ENCODE peak calls at places on chromosome 21, in four cellular contexts. D, M, V and J are unnamed samples.

GRCh38 chr21:46052703-46053651 is 44.9 kb upstream of the COL6A2 start:
- DNase-seq in D (no peak), V (no peak), M (no peak), J (peak; percentile 23)

GRCh38 chr21:39071623-39072214 is 111.5 kb downstream of the PSMG1 start:
- DNase-seq in M (no peak), D (no peak), V (no peak), J (no peak)

GRCh38 chr21:42524341-42525227 is 10.9 kb downstream of the SLC37A1 start:
- DNase-seq in D (peak; percentile 65), M (no peak), V (peak; percentile 62), J (peak; percentile 43)

GRCh38 chr21:29318354-29318753 is 19.6 kb downstream of the BACH1 start:
- DNase-seq in M (no peak), V (no peak), D (no peak), J (no peak)

GRCh38 chr21:42425603-42425985 is 21.9 kb downstream of the UBASH3A start:
- DNase-seq in D (no peak), V (no peak), M (no peak), J (no peak)

GRCh38 chr21:43345746-43346409 is 81.1 kb downstream of the SIK1 start:
- DNase-seq in M (peak; percentile 50), D (no peak), V (no peak), J (peak; percentile 18)

GRCh38 chr21:15367061-15367626 is 302.3 kb upstream of the NRIP1 start:
- DNase-seq in V (peak; percentile 64), D (no peak), M (no peak), J (no peak)

GRCh38 chr21:44723177-44724131 is 12.1 kb upstream of the TSPEAR start:
- DNase-seq in M (no peak), V (peak; percentile 77), D (no peak), J (peak; percentile 40)

GRCh38 chr21:36141513-36141925 is 6.6 kb downstream of the CBR3 start:
- DNase-seq in V (peak; percentile 90), M (peak; percentile 80), D (peak; percentile 75), J (peak; percentile 85)

GRCh38 chr21:25891596-25891995 is 156.8 kb downstream of the GABPA start:
- DNase-seq in M (no peak), V (no peak), D (no peak), J (no peak)

GRCh38 chr21:45299026-45299863 is 11.6 kb upstream of the POFUT2 start:
- DNase-seq in V (peak; percentile 63), D (peak; percentile 67), M (no peak), J (no peak)

GRCh38 chr21:28375708-28376385 is 616.8 kb downstream of the LTN1 start:
- DNase-seq in D (no peak), M (peak; percentile 78), V (no peak), J (no peak)

GRCh38 chr21:44984428-44984791 is 44.6 kb downstream of the SLX9 start:
- DNase-seq in D (no peak), M (no peak), V (no peak), J (no peak)

GRCh38 chr21:36610201-36610600 is 88.7 kb upstream of the SIM2 start:
- DNase-seq in D (no peak), M (peak; percentile 44), V (no peak), J (no peak)

GRCh38 chr21:36964832-36965719 is 1.4 kb downstream of the HLCS start:
- DNase-seq in D (no peak), M (no peak), V (peak; percentile 5), J (no peak)

GRCh38 chr21:18725653-18726052 is 322.1 kb upstream of the TMPRSS15 start:
- DNase-seq in D (no peak), M (no peak), V (peak; percentile 16), J (no peak)

GRCh38 chr21:45998276-45998701 is 16.7 kb downstream of the COL6A1 start:
- DNase-seq in M (no peak), D (no peak), V (no peak), J (no peak)

GRCh38 chr21:42313501-42313969 is 1.7 kb downstream of the TFF3 start:
- DNase-seq in M (no peak), D (no peak), V (peak; percentile 64), J (no peak)

GRCh38 chr21:42258150-42258884 is 39.4 kb downstream of the ABCG1 start:
- DNase-seq in D (peak; percentile 76), M (peak; percentile 49), V (peak; percentile 83), J (peak; percentile 83)

GRCh38 chr21:37855568-37856391 is 60.5 kb downstream of the KCNJ6 start:
- DNase-seq in D (no peak), M (no peak), V (no peak), J (no peak)